ENCODE peak calls at places on chromosomes 7 and 10, in seven cellular contexts. N, P, F, L, U, V and X are unnamed samples.

GRCh38 chr7:5693529-5693928 is 87.9 kb downstream of the RNF216 start:
- DNase-seq in U (peak; percentile 80), V (no peak), L (no peak), F (peak; percentile 50), P (no peak), N (peak; percentile 85), X (peak; percentile 87)

GRCh38 chr10:119207367-119207668 is at the start of gene GRK5:
- DNase-seq in V (peak; percentile 96), U (peak; percentile 97), L (peak; percentile 82), P (peak; percentile 96), N (peak; percentile 98), F (peak; percentile 98), X (peak; percentile 92)

GRCh38 chr7:122166708-122167107 is 22.7 kb upstream of the AASS start:
- DNase-seq in P (no peak), V (no peak), U (peak; percentile 83), N (no peak), L (no peak), F (no peak), X (peak; percentile 75)

GRCh38 chr10:119245272-119245671 is 37.9 kb downstream of the GRK5 start:
- DNase-seq in F (no peak), N (no peak), P (no peak), L (no peak), V (no peak), U (no peak), X (no peak)

GRCh38 chr7:902996-903395 is 26.6 kb downstream of the GET4 start:
- DNase-seq in U (no peak), L (no peak), F (no peak), N (no peak), V (no peak), P (no peak), X (no peak)

GRCh38 chr10:1090696-1091095 is 34.5 kb downstream of the WDR37 start:
- DNase-seq in L (no peak), U (no peak), V (no peak), F (no peak), N (no peak), P (no peak), X (no peak)

GRCh38 chr10:79929409-79929904 is 19.4 kb downstream of the SFTPD start:
- DNase-seq in N (peak; percentile 85), P (peak; percentile 58), F (peak; percentile 72), V (peak; percentile 36), L (peak; percentile 21), U (peak; percentile 66), X (peak; percentile 36)

GRCh38 chr7:55247466-55247865 is 117.7 kb upstream of the LANCL2 start:
- DNase-seq in P (no peak), F (no peak), U (peak; percentile 60), L (no peak), N (no peak), V (no peak), X (peak; percentile 34)

GRCh38 chr10:108787932-108788331 is 1135.4 kb downstream of the XPNPEP1 start:
- DNase-seq in V (no peak), L (no peak), N (no peak), F (no peak), P (no peak), U (peak; percentile 61), X (peak; percentile 88)

GRCh38 chr7:37930226-37930948 is 9.9 kb downstream of the EPDR1 start:
- DNase-seq in U (no peak), F (no peak), N (no peak), P (no peak), V (no peak), L (no peak), X (no peak)

GRCh38 chr10:88687853-88688467 is 18.1 kb upstream of the LIPK start:
- DNase-seq in N (peak; percentile 38), V (no peak), P (no peak), U (peak; percentile 25), L (no peak), F (peak; percentile 48), X (peak; percentile 34)

GRCh38 chr10:91257310-91257709 is 36.8 kb downstream of the PCGF5 start:
- DNase-seq in U (no peak), L (no peak), P (no peak), N (no peak), V (no peak), F (no peak), X (no peak)

GRCh38 chr10:73780966-73781365 is 882 bp upstream of the CHCHD1 start:
- DNase-seq in F (no peak), P (no peak), L (no peak), N (no peak), U (no peak), V (no peak), X (no peak)

GRCh38 chr7:136845899-136846465 is 22.5 kb upstream of the CHRM2 start:
- DNase-seq in F (no peak), P (no peak), N (no peak), U (peak; percentile 7), L (no peak), V (no peak), X (no peak)

GRCh38 chr10:104322416-104322782 is 15.9 kb downstream of the ITPRIP start:
- DNase-seq in N (no peak), P (no peak), F (no peak), U (no peak), V (no peak), L (no peak), X (no peak)

GRCh38 chr10:3066317-3066931 is 924 bp upstream of the PFKP start:
- DNase-seq in V (no peak), L (no peak), U (no peak), F (no peak), P (no peak), N (peak; percentile 56), X (no peak)

GRCh38 chr10:74145133-74145532 is 5.5 kb downstream of the AP3M1 start:
- DNase-seq in P (no peak), F (peak; percentile 22), L (no peak), V (no peak), U (peak; percentile 79), N (no peak), X (peak; percentile 70)

GRCh38 chr7:157337316-157338149 is 729 bp downstream of the DNAJB6 start:
- DNase-seq in F (peak; percentile 79), V (peak; percentile 54), N (peak; percentile 82), U (peak; percentile 59), P (peak; percentile 52), L (no peak), X (peak; percentile 48)

GRCh38 chr10:34171957-34172527 is 643.1 kb downstream of the PARD3 start:
- DNase-seq in L (peak; percentile 70), U (peak; percentile 7), P (no peak), V (no peak), N (no peak), F (no peak), X (peak; percentile 68)

GRCh38 chr7:151759591-151760042 is 117.3 kb downstream of the PRKAG2 start:
- DNase-seq in U (peak; percentile 60), L (peak; percentile 32), V (peak; percentile 40), F (peak; percentile 80), P (peak; percentile 46), N (peak; percentile 86), X (peak; percentile 44)

GRCh38 chr7:151247611-151248176 is 800 bp downstream of the SMARCD3 start:
- DNase-seq in V (no peak), F (no peak), P (no peak), N (peak; percentile 42), U (peak; percentile 29), L (no peak), X (no peak)

GRCh38 chr10:5252177-5253037 is 55.8 kb downstream of the AKR1C4 start:
- DNase-seq in U (peak; percentile 17), N (no peak), F (no peak), V (no peak), L (no peak), P (no peak), X (peak; percentile 20)

GRCh38 chr10:80518143-80518806 is 19.4 kb upstream of the SH2D4B start:
- DNase-seq in V (no peak), U (no peak), L (no peak), P (no peak), N (no peak), F (no peak), X (no peak)

GRCh38 chr10:23417254-23417653 is 21.6 kb upstream of the OTUD1 start:
- DNase-seq in N (no peak), V (no peak), F (no peak), P (no peak), U (no peak), L (no peak), X (no peak)

GRCh38 chr10:114678806-114679205 is 20.7 kb upstream of the ABLIM1 start:
- DNase-seq in P (no peak), U (no peak), F (no peak), N (no peak), V (no peak), L (no peak), X (no peak)

GRCh38 chr10:77586719-77587423 is 50.7 kb downstream of the KCNMA1 start:
- DNase-seq in U (peak; percentile 76), L (peak; percentile 22), P (no peak), N (no peak), V (no peak), F (no peak), X (peak; percentile 94)

GRCh38 chr7:46940178-46940577 is 641.7 kb downstream of the TNS3 start:
- DNase-seq in U (no peak), V (no peak), F (no peak), L (no peak), P (no peak), N (no peak), X (no peak)

GRCh38 chr10:88923525-88923924 is 29.0 kb downstream of the ACTA2 start:
- DNase-seq in F (no peak), V (no peak), U (no peak), N (no peak), L (no peak), P (no peak), X (no peak)

GRCh38 chr10:110067960-110068770 is 60.4 kb downstream of the ADD3 start:
- DNase-seq in P (peak; percentile 24), F (no peak), N (no peak), U (no peak), L (no peak), V (peak; percentile 27), X (peak; percentile 20)

GRCh38 chr10:133279961-133280283 is 3.3 kb upstream of the ADAM8 start:
- DNase-seq in L (no peak), V (no peak), F (no peak), U (no peak), N (no peak), P (no peak), X (no peak)

GRCh38 chr7:27314111-27314510 is 71.5 kb downstream of the EVX1 start:
- DNase-seq in P (no peak), L (no peak), U (no peak), F (no peak), N (no peak), V (no peak), X (no peak)

GRCh38 chr7:14449291-14449690 is 453.3 kb downstream of the DGKB start:
- DNase-seq in P (no peak), N (no peak), L (no peak), F (no peak), U (no peak), V (no peak), X (no peak)

GRCh38 chr7:81744389-81744788 is 25.5 kb downstream of the HGF start:
- DNase-seq in L (no peak), V (no peak), U (no peak), P (no peak), F (no peak), N (no peak), X (no peak)

GRCh38 chr7:157467496-157468212 is 130.8 kb downstream of the DNAJB6 start:
- DNase-seq in V (no peak), U (no peak), F (no peak), L (no peak), P (no peak), N (no peak), X (no peak)

GRCh38 chr10:71372882-71373495 is 23.7 kb upstream of the CDH23 start:
- DNase-seq in N (no peak), F (no peak), P (no peak), L (no peak), U (no peak), V (no peak), X (no peak)

GRCh38 chr10:34756584-34756983 is 58.5 kb downstream of the PARD3 start:
- DNase-seq in V (no peak), L (no peak), F (no peak), N (no peak), U (no peak), P (no peak), X (no peak)

GRCh38 chr7:102260856-102261255 is 25.8 kb upstream of the SH2B2 start:
- DNase-seq in N (peak; percentile 74), V (no peak), F (no peak), P (no peak), L (no peak), U (no peak), X (no peak)

GRCh38 chr7:152180587-152180986 is 155.1 kb downstream of the GALNT11 start:
- DNase-seq in U (no peak), L (no peak), V (no peak), F (no peak), N (no peak), P (no peak), X (no peak)